ENCODE peak calls at places on chromosomes 5 and 9, in five cellular contexts. T is PC-9, K is esophagus muscularis mucosa, E is heart right ventricle, L is uterus. A is an unnamed sample. For H3K36me3 and H3K4me1, the result is how much of the 10 kb centered on the place peaks cover.

GRCh38 chr9:92663951-92664350 is 6.0 kb downstream of the IPPK start:
- DNase-seq in T (no peak), K (no peak), E (no peak), L (no peak), A (peak)

GRCh38 chr9:37956904-37957663 is 53.2 kb upstream of the SLC25A51 start:
- DNase-seq in T (no peak), K (no peak), E (no peak), L (no peak), A (peak)

GRCh38 chr5:75192804-75193203 is 43.9 kb downstream of the ANKRD31 start:
- DNase-seq in T (no peak), K (no peak), E (no peak), L (no peak), A (no peak)

GRCh38 chr5:55071413-55071812 is 31.0 kb upstream of the GZMA start:
- DNase-seq in T (no peak), K (no peak), E (no peak), L (no peak), A (no peak)

GRCh38 chr5:1772634-1773033 is 27.0 kb downstream of the MRPL36 start:
- DNase-seq in T (no peak), K (no peak), E (no peak), L (no peak), A (no peak)

GRCh38 chr5:132475939-132476852 is 14.4 kb downstream of the IRF1 start:
- DNase-seq in T (no peak), K (no peak), E (no peak), L (peak), A (no peak)

GRCh38 chr9:36489453-36489852 is 83.2 kb upstream of the MELK start:
- DNase-seq in T (no peak), K (no peak), E (no peak), L (no peak), A (no peak)

GRCh38 chr9:114574438-114574837 is 13.1 kb upstream of the ATP6V1G1 start:
- DNase-seq in T (no peak), K (no peak), E (no peak), L (no peak), A (no peak)

GRCh38 chr5:18113724-18114123 is 479.5 kb downstream of the TAF11L14 start:
- DNase-seq in T (no peak), K (no peak), E (no peak), L (no peak), A (no peak)

GRCh38 chr5:58502032-58502431 is 10.8 kb downstream of the GAPT start:
- DNase-seq in T (no peak), K (no peak), E (no peak), L (no peak), A (no peak)

GRCh38 chr5:150636391-150637244 is 3.8 kb upstream of the SYNPO start:
- DNase-seq in T (peak), K (no peak), E (peak), L (peak), A (peak)

GRCh38 chr5:110923971-110924370 is 147.5 kb upstream of the TSLP start:
- DNase-seq in T (no peak), K (no peak), E (no peak), L (no peak), A (no peak)

GRCh38 chr9:110555551-110555950 is 24.0 kb downstream of the SVEP1 start:
- DNase-seq in T (no peak), K (no peak), E (no peak), L (no peak), A (no peak)

GRCh38 chr9:113906411-113907110 is 30.5 kb downstream of the ZNF618 start:
- DNase-seq in T (no peak), K (no peak), E (no peak), L (no peak), A (no peak)

GRCh38 chr9:85522459-85523092 is 219.2 kb downstream of the AGTPBP1 start:
- DNase-seq in T (no peak), K (no peak), E (peak), L (no peak), A (peak)

GRCh38 chr5:6868170-6868569 is 154.9 kb downstream of the TENT4A start:
- DNase-seq in T (no peak), K (no peak), E (no peak), L (no peak), A (no peak)

GRCh38 chr9:69584746-69585145 is 87.4 kb downstream of the APBA1 start:
- DNase-seq in T (no peak), K (no peak), E (no peak), L (no peak), A (no peak)

GRCh38 chr9:87812375-87813118 is 70.1 kb upstream of the SPATA31E1 start:
- DNase-seq in T (peak), K (no peak), E (no peak), L (no peak), A (no peak)

GRCh38 chr9:136802321-136802720 is 5.4 kb upstream of the RABL6 start:
- DNase-seq in T (no peak), K (no peak), E (no peak), L (no peak), A (no peak)

GRCh38 chr9:92944921-92945320 is 2.4 kb upstream of the FGD3 start:
- DNase-seq in T (no peak), K (no peak), E (no peak), L (no peak), A (no peak)

GRCh38 chr5:141484499-141485304 is at the start of gene PCDHGC4:
- DNase-seq in T (no peak), K (no peak), E (no peak), L (no peak), A (no peak)

GRCh38 chr5:169165052-169165451 is 135.9 kb downstream of the SLIT3 start:
- DNase-seq in T (no peak), K (no peak), E (no peak), L (no peak), A (no peak)

GRCh38 chr5:40089269-40089668 is 590.4 kb upstream of the PTGER4 start:
- DNase-seq in T (peak), K (no peak), E (no peak), L (no peak), A (no peak)

GRCh38 chr9:80699551-80699998 is 989.8 kb downstream of the TLE1 start:
- DNase-seq in T (no peak), K (no peak), E (no peak), L (no peak), A (no peak)

GRCh38 chr5:138632900-138633489 is 57.8 kb upstream of the HSPA9 start:
- DNase-seq in T (peak), K (no peak), E (peak), L (peak), A (peak)

GRCh38 chr9:76032652-76033373 is 142.3 kb downstream of the PCSK5 start:
- DNase-seq in T (no peak), K (no peak), E (no peak), L (no peak), A (no peak)

GRCh38 chr5:139696894-139697658 is 48.9 kb downstream of the CXXC5 start:
- DNase-seq in T (no peak), K (peak), E (peak), L (peak), A (peak)

GRCh38 chr9:228929-229695 is 14.4 kb downstream of the DOCK8 start:
- DNase-seq in T (no peak), K (no peak), E (no peak), L (no peak), A (no peak)

GRCh38 chr9:36530224-36530623 is 42.5 kb upstream of the MELK start:
- DNase-seq in T (no peak), K (no peak), E (no peak), L (no peak), A (no peak)

GRCh38 chr9:107614765-107615164 is 125.2 kb upstream of the KLF4 start:
- DNase-seq in T (no peak), K (no peak), E (no peak), L (no peak), A (no peak)

GRCh38 chr9:96450613-96451544 is 910 bp downstream of the HABP4 start:
- DNase-seq in T (no peak), K (no peak), E (peak), L (peak), A (peak)

GRCh38 chr5:109936091-109936490 is 246.4 kb downstream of the MAN2A1 start:
- DNase-seq in T (no peak), K (peak), E (no peak), L (no peak), A (no peak)

GRCh38 chr9:127698985-127699670 is 7.7 kb upstream of the CFAP157 start:
- DNase-seq in T (peak), K (peak), E (peak), L (peak), A (peak)

GRCh38 chr5:9892696-9893095 is 262.5 kb upstream of the TAS2R1 start:
- DNase-seq in T (no peak), K (no peak), E (no peak), L (no peak), A (no peak)

GRCh38 chr5:144156767-144157171 is 13.7 kb downstream of the YIPF5 start:
- DNase-seq in T (no peak), K (no peak), E (no peak), L (no peak), A (no peak)

GRCh38 chr5:55737793-55738192 is at the start of gene DDX4:
- DNase-seq in T (no peak), K (no peak), E (no peak), L (no peak), A (no peak)

GRCh38 chr5:32392039-32392438 is 52.5 kb downstream of the ZFR start:
- DNase-seq in T (no peak), K (no peak), E (no peak), L (no peak), A (no peak)
- H3K36me3 ChIP-seq in T (half or more), K (half or more), E (under half), L (under half), A (under half)

GRCh38 chr9:130140701-130141100 is 31.5 kb upstream of the NCS1 start:
- DNase-seq in T (no peak), K (no peak), E (no peak), L (no peak), A (no peak)

GRCh38 chr9:130144703-130145102 is 27.5 kb upstream of the NCS1 start:
- DNase-seq in T (no peak), K (no peak), E (peak), L (no peak), A (no peak)

GRCh38 chr9:130143974-130144373 is 28.2 kb upstream of the NCS1 start:
- DNase-seq in T (no peak), K (no peak), E (peak), L (peak), A (no peak)

GRCh38 chr9:130143279-130143893 is 28.8 kb upstream of the NCS1 start:
- DNase-seq in T (no peak), K (no peak), E (no peak), L (no peak), A (no peak)

DNA sequence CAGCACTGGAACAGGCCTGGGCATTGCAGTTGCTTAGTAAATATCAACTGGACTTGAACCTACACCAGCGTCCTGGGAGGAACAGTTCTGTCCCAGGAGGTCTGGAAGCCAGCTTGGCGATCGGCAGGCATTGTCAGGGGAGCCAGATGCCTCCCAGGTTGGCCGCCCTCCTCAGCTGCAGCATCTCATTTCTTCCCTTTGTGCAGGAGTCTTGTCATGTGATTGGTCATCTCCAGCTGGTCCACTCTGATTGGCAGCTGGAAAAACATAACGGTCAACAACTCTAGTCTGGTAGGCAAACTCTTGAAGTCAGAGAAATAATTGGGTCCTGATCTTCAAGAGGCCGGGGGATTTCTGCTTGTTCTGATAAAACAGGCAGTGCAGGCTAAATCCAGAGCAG is 29.6 kb upstream of the NCS1 start:
- DNase-seq in T (no peak), K (no peak), E (no peak), L (no peak), A (no peak)
- H3K4me1 ChIP-seq in T (under half), K (under half), E (under half), L (under half), A (under half)

GRCh38 chr5:14451866-14452265 is 129.7 kb upstream of the OTULINL start:
- DNase-seq in T (no peak), K (no peak), E (no peak), L (no peak), A (no peak)
- H3K27ac ChIP-seq in T (no peak), K (peak), E (peak), L (peak), A (no peak)

DNA sequence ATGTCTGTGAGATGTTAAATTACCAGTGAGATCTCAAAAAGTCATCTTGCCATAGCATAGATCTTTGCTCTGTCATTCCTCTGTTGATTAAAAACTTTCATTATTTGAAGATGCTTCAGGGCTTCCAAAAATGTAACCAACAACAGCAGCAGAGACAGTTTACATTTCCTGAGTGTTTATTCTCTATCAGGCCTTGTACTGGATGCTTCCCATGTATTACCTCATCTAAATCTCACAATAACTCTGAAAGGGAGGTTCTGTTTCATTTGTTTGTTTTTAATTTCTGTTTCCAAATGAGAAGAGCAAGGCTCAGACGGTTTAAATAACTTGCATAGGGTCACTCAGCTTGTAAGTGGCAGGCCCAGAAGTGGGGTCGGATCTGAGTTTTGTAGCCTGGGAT is 45.2 kb downstream of the MRRF start:
- DNase-seq in T (no peak), K (no peak), E (no peak), L (no peak), A (no peak)
- H3K36me3 ChIP-seq in T (under half), K (half or more), E (under half), L (under half), A (under half)

DNA sequence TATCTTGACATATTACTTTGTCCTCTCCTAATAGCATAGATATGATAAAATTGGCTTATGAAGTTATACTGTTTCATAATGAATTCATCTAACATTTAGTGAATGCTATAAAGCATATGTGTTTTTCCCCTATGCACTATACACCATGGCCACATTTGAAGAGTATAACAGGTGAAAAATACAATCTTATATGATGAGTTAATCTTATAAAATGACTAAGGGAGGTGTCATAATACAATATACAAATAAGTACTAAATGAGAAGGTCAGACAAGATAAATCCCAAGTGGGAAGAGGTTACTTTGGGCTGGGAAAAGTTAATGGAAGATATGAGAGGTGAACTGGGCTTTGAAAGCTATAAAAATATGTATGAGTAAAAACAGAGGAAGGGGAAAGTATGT is 174.4 kb downstream of the PCSK1 start:
- DNase-seq in T (no peak), K (no peak), E (no peak), L (no peak), A (no peak)
- H3K4me1 ChIP-seq in T (under half), K (under half), E (under half), L (under half), A (under half)

GRCh38 chr9:133880136-133880535 is 112.0 kb downstream of the VAV2 start:
- DNase-seq in T (no peak), K (no peak), E (no peak), L (no peak), A (no peak)

GRCh38 chr9:133882849-133883248 is 109.3 kb downstream of the VAV2 start:
- DNase-seq in T (no peak), K (no peak), E (no peak), L (no peak), A (no peak)

GRCh38 chr9:133883356-133883755 is 108.8 kb downstream of the VAV2 start:
- DNase-seq in T (no peak), K (no peak), E (no peak), L (no peak), A (no peak)

GRCh38 chr9:133880851-133881634 is 111.1 kb downstream of the VAV2 start:
- DNase-seq in T (peak), K (no peak), E (no peak), L (no peak), A (no peak)

DNA sequence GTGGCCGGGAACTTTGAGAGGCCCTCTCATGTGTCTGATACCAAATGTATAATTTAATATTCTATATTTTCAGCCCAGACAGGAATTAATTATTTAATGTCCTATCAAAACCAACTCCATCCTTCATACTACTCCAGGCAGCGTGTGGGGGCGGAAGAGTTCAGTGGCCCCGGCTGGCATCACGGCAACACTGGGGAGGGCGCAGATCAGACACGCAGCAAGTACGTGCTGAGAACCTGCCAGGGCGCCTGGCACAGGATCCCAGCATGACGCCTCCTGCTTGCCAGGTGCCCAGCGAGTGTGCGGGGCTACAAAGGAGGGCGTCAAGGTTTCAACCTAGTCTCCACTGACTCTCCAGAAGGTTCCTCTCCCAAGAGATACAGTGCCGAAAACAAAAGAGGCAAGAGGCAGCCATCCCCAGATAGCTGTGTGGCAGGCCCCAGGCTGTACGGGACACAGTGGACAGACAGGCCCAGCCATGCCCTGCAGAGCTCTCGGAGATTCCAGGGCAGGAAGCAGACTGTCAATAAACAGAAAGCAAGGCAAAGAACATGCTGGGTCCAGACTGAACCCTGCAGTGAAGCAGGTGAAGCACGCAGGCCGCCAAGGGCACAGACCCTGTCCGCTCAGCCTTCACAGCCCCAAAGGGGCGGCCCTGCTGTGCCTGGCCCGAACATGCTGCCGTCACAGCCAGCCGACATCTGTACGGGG is 110.3 kb downstream of the VAV2 start:
- DNase-seq in T (no peak), K (no peak), E (no peak), L (no peak), A (no peak)
- H3K27ac ChIP-seq in T (no peak), K (no peak), E (no peak), L (no peak), A (no peak)

A was measured in aorta.